ENCODE peak calls at places on chromosome 18, in six cellular contexts. W is fibroblast of pulmonary artery; F is H9; O is brain microvascular endothelial cell; E is NCI-H510A treated with DMSO at 0.1 percent for 48 hours; R is natural killer cell treated with Interleukin-12 subunit alpha and Interleukin-12 subunit beta and Interleukin-15 and Interleukin-18, amount 100 ng/mL, for 72 hours. Z is an unnamed sample.

GRCh38 chr18:75209129-75209951 is at the start of gene PTGR3:
- DNase-seq in E (peak; percentile 92), F (peak; percentile 84), R (peak; percentile 88), O (peak; percentile 57), W (peak; percentile 80), Z (peak; percentile 78)

GRCh38 chr18:43572165-43572564 is 294.9 kb upstream of the SYT4 start:
- DNase-seq in E (no peak), F (no peak), O (no peak), W (no peak), R (no peak), Z (no peak)

GRCh38 chr18:59359576-59359952 is 499 bp upstream of the LMAN1 start:
- DNase-seq in F (no peak), W (no peak), O (no peak), E (no peak), R (no peak), Z (no peak)

GRCh38 chr18:9653390-9653789 is 39.0 kb upstream of the PPP4R1 start:
- DNase-seq in W (no peak), F (no peak), E (no peak), R (no peak), O (peak; percentile 15), Z (no peak)

GRCh38 chr18:5972298-5972697 is 77.0 kb upstream of the TMEM200C start:
- DNase-seq in E (no peak), W (no peak), F (no peak), R (no peak), O (no peak), Z (no peak)

GRCh38 chr18:74595425-74595824 is 2.2 kb upstream of the ZNF407 start:
- DNase-seq in W (no peak), R (no peak), O (no peak), E (no peak), F (no peak), Z (no peak)

GRCh38 chr18:3771121-3771971 is 321.4 kb downstream of the TGIF1 start:
- DNase-seq in E (peak; percentile 82), W (peak; percentile 95), F (peak; percentile 88), R (peak; percentile 80), O (peak; percentile 83), Z (peak; percentile 78)

GRCh38 chr18:70069965-70070364 is 122.3 kb upstream of the CD226 start:
- DNase-seq in R (no peak), W (no peak), O (no peak), E (no peak), F (no peak), Z (no peak)

GRCh38 chr18:12253517-12254136 is 534 bp upstream of the CIDEA start:
- DNase-seq in F (no peak), E (peak; percentile 1), W (no peak), O (no peak), R (peak; percentile 28), Z (no peak)

GRCh38 chr18:13266208-13267100 is 47.9 kb downstream of the LDLRAD4 start:
- DNase-seq in E (no peak), W (no peak), F (no peak), R (no peak), O (no peak), Z (peak; percentile 60)

GRCh38 chr18:13474907-13475306 is 251.5 kb downstream of the FAM210A start:
- DNase-seq in E (no peak), O (no peak), W (no peak), F (no peak), R (no peak), Z (no peak)

GRCh38 chr18:35582899-35583558 is 1.5 kb downstream of the GALNT1 start:
- DNase-seq in O (peak; percentile 59), R (no peak), E (peak; percentile 98), F (no peak), W (peak; percentile 24), Z (no peak)

GRCh38 chr18:31275722-31276463 is 42.1 kb upstream of the DSG1 start:
- DNase-seq in R (no peak), W (peak; percentile 36), F (no peak), E (peak; percentile 39), O (no peak), Z (no peak)

GRCh38 chr18:55546873-55547704 is 40.9 kb downstream of the TCF4 start:
- DNase-seq in O (peak; percentile 61), W (peak; percentile 70), F (no peak), R (no peak), E (peak; percentile 86), Z (no peak)

GRCh38 chr18:9898792-9899549 is 13.2 kb downstream of the TXNDC2 start:
- DNase-seq in W (peak; percentile 25), F (no peak), E (no peak), O (peak; percentile 39), R (no peak), Z (no peak)

GRCh38 chr18:36196239-36196995 is 9.1 kb downstream of the MOCOS start:
- DNase-seq in E (no peak), W (no peak), R (no peak), F (no peak), O (no peak), Z (no peak)

GRCh38 chr18:60053747-60054304 is 154.0 kb downstream of the PMAIP1 start:
- DNase-seq in R (no peak), F (peak; percentile 35), O (peak; percentile 96), E (peak; percentile 65), W (peak; percentile 85), Z (no peak)

GRCh38 chr18:48931680-48932461 is 18.9 kb downstream of the SMAD7 start:
- DNase-seq in W (peak; percentile 16), E (no peak), F (no peak), R (no peak), O (no peak), Z (peak; percentile 64)

GRCh38 chr18:57644540-57644939 is 22.9 kb upstream of the NARS1 start:
- DNase-seq in W (peak; percentile 58), R (no peak), E (peak; percentile 21), F (no peak), O (no peak), Z (no peak)

GRCh38 chr18:11310476-11311086 is 161.2 kb upstream of the PIEZO2 start:
- DNase-seq in W (peak; percentile 57), F (peak; percentile 71), O (no peak), E (peak; percentile 41), R (no peak), Z (no peak)

GRCh38 chr18:22683196-22683676 is 249.9 kb upstream of the RBBP8 start:
- DNase-seq in E (no peak), W (peak; percentile 88), F (no peak), O (peak; percentile 95), R (no peak), Z (no peak)

GRCh38 chr18:2905802-2906521 is 59.2 kb downstream of the EMILIN2 start:
- DNase-seq in F (peak; percentile 64), O (no peak), R (peak; percentile 83), E (peak; percentile 42), W (peak; percentile 57), Z (peak; percentile 42)

GRCh38 chr18:25921677-25922421 is 168.6 kb downstream of the SS18 start:
- DNase-seq in E (no peak), W (peak; percentile 36), O (peak; percentile 22), R (no peak), F (peak; percentile 68), Z (peak; percentile 33)